ENCODE peak calls at places on chromosomes 6 and 20, in six cellular contexts. U is A549, Q is IMR-90, A is HepG2, H is K562, I is H1. T is an unnamed sample. For H3K4me1, the result is how much of the 10 kb centered on the place peaks cover.

GRCh38 chr6:168713839-168714238 is 272.9 kb downstream of the SMOC2 start:
- DNase-seq in U (peak), Q (no peak), A (peak), H (peak), I (no peak), T (peak)

GRCh38 chr6:137266032-137266586 is 46.9 kb upstream of the IFNGR1 start:
- DNase-seq in U (no peak), Q (no peak), A (no peak), H (no peak), I (no peak), T (no peak)

GRCh38 chr6:96450082-96450759 is 71.4 kb upstream of the UFL1 start:
- DNase-seq in U (no peak), Q (no peak), A (no peak), H (no peak), I (no peak), T (no peak)

GRCh38 chr6:15429146-15430110 is 183.6 kb downstream of the JARID2 start:
- DNase-seq in U (no peak), Q (peak), A (peak), H (no peak), I (no peak), T (no peak)

GRCh38 chr6:169787797-169788196 is 36.4 kb downstream of the ERMARD start:
- DNase-seq in U (no peak), Q (no peak), A (no peak), H (no peak), I (no peak), T (no peak)

GRCh38 chr20:45833030-45833882 is at the start of gene SNX21:
- DNase-seq in U (peak), Q (peak), A (peak), H (peak), I (no peak), T (peak)

GRCh38 chr6:88165877-88166492 is at the start of gene CNR1:
- DNase-seq in U (peak), Q (no peak), A (no peak), H (peak), I (no peak), T (peak)

GRCh38 chr6:105459884-105460283 is 57.0 kb upstream of the PREP start:
- DNase-seq in U (peak), Q (peak), A (no peak), H (no peak), I (no peak), T (no peak)

GRCh38 chr6:4510317-4510716 is 265.9 kb upstream of the CDYL start:
- DNase-seq in U (no peak), Q (no peak), A (no peak), H (no peak), I (no peak), T (no peak)

GRCh38 chr6:108544586-108544985 is 16.1 kb upstream of the FOXO3 start:
- DNase-seq in U (no peak), Q (peak), A (no peak), H (no peak), I (no peak), T (no peak)

GRCh38 chr6:117168296-117169059 is 96.9 kb upstream of the VGLL2 start:
- DNase-seq in U (no peak), Q (no peak), A (no peak), H (no peak), I (no peak), T (no peak)

GRCh38 chr6:5151955-5152401 is 66.8 kb downstream of the PPP1R3G start:
- DNase-seq in U (no peak), Q (peak), A (no peak), H (no peak), I (no peak), T (no peak)

GRCh38 chr6:67285770-67286495 is 1349.1 kb upstream of the ADGRB3 start:
- DNase-seq in U (no peak), Q (no peak), A (no peak), H (no peak), I (no peak), T (no peak)

GRCh38 chr6:89895273-89895874 is 1.1 kb downstream of the GJA10 start:
- DNase-seq in U (no peak), Q (peak), A (peak), H (no peak), I (no peak), T (peak)

GRCh38 chr6:2542858-2543218 is 207.9 kb downstream of the MYLK4 start:
- DNase-seq in U (no peak), Q (peak), A (peak), H (peak), I (no peak), T (no peak)

GRCh38 chr6:12020187-12020791 is 8.2 kb downstream of the HIVEP1 start:
- DNase-seq in U (no peak), Q (no peak), A (no peak), H (no peak), I (no peak), T (no peak)

GRCh38 chr6:7546832-7547714 is 5.6 kb downstream of the DSP start:
- DNase-seq in U (no peak), Q (no peak), A (no peak), H (no peak), I (no peak), T (no peak)

GRCh38 chr6:26215200-26216014 is 128.2 kb downstream of the HFE start:
- DNase-seq in U (no peak), Q (peak), A (peak), H (no peak), I (no peak), T (no peak)

GRCh38 chr20:2657674-2658073 is 5.2 kb downstream of the NOP56 start:
- DNase-seq in U (no peak), Q (no peak), A (no peak), H (no peak), I (no peak), T (no peak)

GRCh38 chr6:107634147-107635057 is 144.5 kb downstream of the SOBP start:
- DNase-seq in U (no peak), Q (no peak), A (no peak), H (no peak), I (no peak), T (peak)

GRCh38 chr20:18404172-18404571 is 62.7 kb downstream of the DZANK1 start:
- DNase-seq in U (no peak), Q (no peak), A (no peak), H (no peak), I (no peak), T (no peak)

GRCh38 chr20:40778894-40779496 is 90.0 kb upstream of the MAFB start:
- DNase-seq in U (no peak), Q (no peak), A (no peak), H (no peak), I (no peak), T (no peak)

GRCh38 chr6:110446405-110446804 is 30.0 kb downstream of the SLC22A16 start:
- DNase-seq in U (no peak), Q (no peak), A (no peak), H (no peak), I (no peak), T (no peak)

GRCh38 chr6:142369266-142369665 is 67.5 kb downstream of the ADGRG6 start:
- DNase-seq in U (no peak), Q (no peak), A (no peak), H (no peak), I (no peak), T (no peak)

GRCh38 chr6:33147807-33148666 is 44.2 kb downstream of the COL11A2 start:
- DNase-seq in U (no peak), Q (peak), A (peak), H (peak), I (no peak), T (peak)

GRCh38 chr6:105402090-105402980 is 547 bp downstream of the PREP start:
- DNase-seq in U (peak), Q (peak), A (peak), H (no peak), I (no peak), T (peak)

GRCh38 chr6:97591955-97592354 is 308.9 kb upstream of the MMS22L start:
- DNase-seq in U (no peak), Q (no peak), A (no peak), H (no peak), I (peak), T (no peak)

GRCh38 chr6:3176562-3177355 is 19.4 kb upstream of the TUBB2A start:
- DNase-seq in U (peak), Q (peak), A (peak), H (peak), I (no peak), T (no peak)

GRCh38 chr6:158560787-158561246 is 926 bp downstream of the TMEM181 start:
- DNase-seq in U (no peak), Q (no peak), A (no peak), H (no peak), I (no peak), T (peak)

GRCh38 chr6:123962508-123962907 is 158.8 kb downstream of the NKAIN2 start:
- DNase-seq in U (no peak), Q (no peak), A (peak), H (no peak), I (no peak), T (no peak)

DNA sequence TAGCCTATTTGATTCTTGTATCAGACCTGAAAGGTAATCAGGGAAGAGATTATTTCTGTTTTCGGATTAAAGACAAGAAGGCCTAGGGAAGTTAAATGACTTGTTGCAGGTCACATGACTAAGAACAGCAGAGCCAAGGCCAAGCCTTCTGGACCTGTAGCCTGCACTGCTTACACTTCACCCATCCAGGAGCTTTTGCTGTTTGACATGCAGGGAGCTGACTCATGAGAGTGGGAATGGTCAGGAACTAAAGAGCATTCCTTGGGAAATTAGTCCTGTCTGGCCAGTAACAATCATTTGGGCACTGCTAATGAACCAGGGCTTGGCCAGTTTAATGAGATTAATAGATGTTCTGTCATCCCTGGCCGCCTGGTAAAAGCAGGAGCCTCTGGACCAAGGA is 46.8 kb downstream of the EIF2S2 start:
- DNase-seq in U (no peak), Q (peak), A (no peak), H (no peak), I (no peak), T (no peak)
- H3K4me1 ChIP-seq in U (under half), Q (under half), A (under half), H (under half), I (under half), T (under half)

GRCh38 chr6:16540804-16541752 is 220.2 kb downstream of the ATXN1 start:
- DNase-seq in U (no peak), Q (no peak), A (no peak), H (no peak), I (no peak), T (no peak)
- TF ChIP-seq USF2 in U (no peak), Q (no peak), A (no peak), H (no peak), I (no peak), T (no peak)

GRCh38 chr6:397604-398003 is 6.1 kb downstream of the IRF4 start:
- DNase-seq in U (no peak), Q (no peak), A (no peak), H (no peak), I (no peak), T (no peak)

GRCh38 chr6:395432-396125 is 4.0 kb downstream of the IRF4 start:
- DNase-seq in U (no peak), Q (no peak), A (no peak), H (no peak), I (no peak), T (no peak)

GRCh38 chr6:396126-396520 is 4.6 kb downstream of the IRF4 start:
- DNase-seq in U (no peak), Q (no peak), A (no peak), H (no peak), I (no peak), T (no peak)

GRCh38 chr6:398065-398464 is 6.5 kb downstream of the IRF4 start:
- DNase-seq in U (no peak), Q (no peak), A (no peak), H (no peak), I (no peak), T (no peak)

GRCh38 chr6:397056-397455 is 5.5 kb downstream of the IRF4 start:
- DNase-seq in U (no peak), Q (no peak), A (no peak), H (no peak), I (no peak), T (no peak)
- H3K4me1 ChIP-seq in U (under half), Q (under half), A (under half), H (under half), I (under half), T (under half)

GRCh38 chr20:37390503-37390890 is 44.6 kb downstream of the SRC start:
- DNase-seq in U (no peak), Q (no peak), A (no peak), H (no peak), I (no peak), T (no peak)

GRCh38 chr20:37387519-37388269 is 41.8 kb downstream of the SRC start:
- DNase-seq in U (no peak), Q (no peak), A (no peak), H (no peak), I (no peak), T (peak)

GRCh38 chr20:37389241-37389747 is 43.4 kb downstream of the SRC start:
- DNase-seq in U (no peak), Q (no peak), A (no peak), H (no peak), I (no peak), T (peak)

GRCh38 chr20:37389844-37390275 is 43.9 kb downstream of the SRC start:
- DNase-seq in U (no peak), Q (no peak), A (no peak), H (no peak), I (no peak), T (peak)

DNA sequence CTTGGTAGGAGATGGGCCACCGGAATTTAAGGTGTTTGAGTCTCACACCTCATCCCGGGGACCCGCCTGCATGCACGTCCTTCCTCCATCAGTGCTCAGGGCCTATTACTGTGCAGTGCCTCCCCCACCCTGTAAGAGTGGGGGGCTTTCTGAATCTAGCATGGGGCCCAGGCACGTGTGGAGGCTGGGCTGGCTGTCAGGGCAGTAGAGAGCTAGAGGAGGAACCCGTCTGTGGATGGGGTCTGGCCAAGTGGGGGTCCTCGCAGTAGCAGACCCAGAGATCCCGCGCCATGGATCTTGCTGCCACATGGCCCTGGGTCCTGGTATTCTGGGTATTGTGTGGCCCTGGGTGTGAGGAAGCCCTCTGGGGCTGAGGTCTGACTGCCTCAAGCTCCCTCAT is 42.9 kb downstream of the SRC start:
- DNase-seq in U (no peak), Q (no peak), A (no peak), H (no peak), I (no peak), T (peak)
- TF ChIP-seq USF2 in U (no peak), Q (no peak), A (no peak), H (no peak), I (no peak), T (no peak)

DNA sequence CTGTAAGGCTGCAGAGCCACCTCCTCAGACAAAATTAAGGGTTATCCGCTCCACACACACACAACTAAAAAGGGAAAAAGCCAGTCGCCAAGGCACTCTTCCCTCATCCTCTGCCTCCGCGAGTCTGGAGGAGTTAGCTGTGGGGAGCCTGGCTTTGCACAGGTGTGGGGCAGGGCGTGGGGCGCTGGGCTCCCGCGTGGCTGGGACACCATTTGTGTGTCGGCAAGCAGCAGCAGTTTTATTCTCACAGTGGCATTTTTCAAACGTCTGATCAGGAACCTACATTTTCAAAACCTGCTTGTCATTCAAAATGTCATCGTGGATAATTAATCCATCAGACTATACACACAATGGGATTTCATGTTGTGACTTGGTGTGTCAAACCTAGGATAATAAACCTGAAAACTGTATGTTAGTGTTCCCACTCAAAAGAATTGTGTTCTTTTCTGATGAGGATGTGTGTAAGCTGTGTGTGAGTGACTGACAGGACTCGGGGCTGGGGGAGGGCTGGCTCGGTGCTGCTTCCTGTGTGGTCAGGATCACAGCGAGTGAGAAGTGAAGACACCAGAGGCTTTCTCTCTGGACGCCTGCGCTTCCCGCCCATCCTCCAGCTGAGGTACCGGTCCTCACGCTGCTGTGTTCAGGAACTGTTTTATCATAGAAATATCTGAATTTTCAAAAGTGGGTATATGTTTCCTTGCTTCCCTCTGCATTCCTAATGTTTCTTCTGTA is 83.1 kb downstream of the IRF4 start:
- DNase-seq in U (no peak), Q (no peak), A (no peak), H (no peak), I (no peak), T (peak)
- H3K4me1 ChIP-seq in U (under half), Q (under half), A (under half), H (under half), I (under half), T (under half)

T was measured in SK-N-SH.